ENCODE peak calls at places on chromosomes 2 and 18, in eight cellular contexts. D is coronary artery; U is cardiac muscle cell; L is CD8-positive, alpha-beta T cell; V is colonic mucosa; W is upper lobe of right lung; J is PC-3; N is PC-9. H is an unnamed sample.

GRCh38 chr2:226475650-226476049 is 324.0 kb downstream of the IRS1 start:
- DNase-seq in D (no peak), U (peak), L (no peak), V (no peak), W (no peak), J (peak), N (peak), H (no peak)

GRCh38 chr2:33158482-33159003 is 211.8 kb downstream of the LTBP1 start:
- DNase-seq in D (no peak), U (peak), L (no peak), V (no peak), W (no peak), J (peak), N (peak), H (no peak)

GRCh38 chr2:74585406-74586182 is 31.1 kb downstream of the DOK1 start:
- DNase-seq in D (no peak), U (peak), L (no peak), V (no peak), W (peak), J (no peak), N (no peak), H (no peak)

GRCh38 chr18:63185979-63186378 is 133.6 kb downstream of the BCL2 start:
- DNase-seq in D (no peak), U (no peak), L (no peak), V (no peak), W (no peak), J (no peak), N (no peak), H (no peak)

GRCh38 chr18:68797901-68798300 is at the start of gene CCDC102B:
- DNase-seq in D (no peak), U (peak), L (no peak), V (no peak), W (no peak), J (peak), N (no peak), H (no peak)

GRCh38 chr18:36387296-36387695 is 89.8 kb downstream of the FHOD3 start:
- DNase-seq in D (no peak), U (no peak), L (no peak), V (no peak), W (no peak), J (no peak), N (no peak), H (no peak)

GRCh38 chr18:36196239-36196995 is 9.1 kb downstream of the MOCOS start:
- DNase-seq in D (no peak), U (no peak), L (no peak), V (no peak), W (no peak), J (no peak), N (no peak), H (no peak)

GRCh38 chr2:178211943-178212342 is 17.6 kb downstream of the OSBPL6 start:
- DNase-seq in D (no peak), U (no peak), L (no peak), V (no peak), W (no peak), J (no peak), N (no peak), H (no peak)

GRCh38 chr2:112566104-112566503 is 18.3 kb upstream of the CHCHD5 start:
- DNase-seq in D (no peak), U (no peak), L (no peak), V (no peak), W (no peak), J (no peak), N (no peak), H (no peak)

GRCh38 chr2:127154985-127155650 is 48.2 kb upstream of the BIN1 start:
- DNase-seq in D (no peak), U (peak), L (no peak), V (no peak), W (no peak), J (no peak), N (no peak), H (peak)

GRCh38 chr18:7789853-7790552 is 222.9 kb downstream of the PTPRM start:
- DNase-seq in D (no peak), U (peak), L (no peak), V (no peak), W (no peak), J (peak), N (no peak), H (no peak)

GRCh38 chr2:36359006-36359580 is 3.5 kb downstream of the CRIM1 start:
- DNase-seq in D (no peak), U (no peak), L (no peak), V (no peak), W (no peak), J (peak), N (peak), H (no peak)

GRCh38 chr2:1833046-1833445 is 88.7 kb upstream of the PXDN start:
- DNase-seq in D (no peak), U (no peak), L (no peak), V (no peak), W (peak), J (no peak), N (no peak), H (no peak)

GRCh38 chr2:32825291-32825712 is 121.5 kb upstream of the LTBP1 start:
- DNase-seq in D (no peak), U (peak), L (no peak), V (no peak), W (no peak), J (peak), N (no peak), H (peak)

GRCh38 chr18:12307251-12307736 is 747 bp upstream of the TUBB6 start:
- DNase-seq in D (no peak), U (peak), L (no peak), V (peak), W (no peak), J (no peak), N (no peak), H (peak)

GRCh38 chr2:226703501-226703900 is 96.1 kb downstream of the IRS1 start:
- DNase-seq in D (no peak), U (no peak), L (no peak), V (no peak), W (no peak), J (no peak), N (no peak), H (no peak)

GRCh38 chr2:47313141-47313691 is 89.7 kb upstream of the MSH2 start:
- DNase-seq in D (no peak), U (peak), L (no peak), V (peak), W (no peak), J (peak), N (peak), H (no peak)

GRCh38 chr18:22609642-22610041 is 191.9 kb upstream of the CTAGE1 start:
- DNase-seq in D (no peak), U (peak), L (no peak), V (peak), W (peak), J (peak), N (no peak), H (peak)

GRCh38 chr18:28147674-28148171 is 29.2 kb downstream of the CDH2 start:
- DNase-seq in D (no peak), U (peak), L (no peak), V (no peak), W (no peak), J (no peak), N (no peak), H (no peak)

GRCh38 chr2:168490015-168490874 is 34.2 kb downstream of the CERS6 start:
- DNase-seq in D (no peak), U (peak), L (peak), V (no peak), W (no peak), J (no peak), N (no peak), H (no peak)

GRCh38 chr2:108407864-108408729 is 30.3 kb downstream of the SULT1C4 start:
- DNase-seq in D (no peak), U (no peak), L (no peak), V (no peak), W (no peak), J (no peak), N (no peak), H (no peak)

GRCh38 chr2:101546376-101547058 is 71.6 kb upstream of the RFX8 start:
- DNase-seq in D (no peak), U (peak), L (no peak), V (no peak), W (no peak), J (peak), N (peak), H (no peak)

GRCh38 chr2:40256649-40257048 is 195.2 kb downstream of the SLC8A1 start:
- DNase-seq in D (no peak), U (peak), L (no peak), V (no peak), W (no peak), J (peak), N (no peak), H (no peak)

GRCh38 chr2:148545387-148546256 is 98.9 kb upstream of the EPC2 start:
- DNase-seq in D (no peak), U (no peak), L (no peak), V (no peak), W (no peak), J (no peak), N (no peak), H (no peak)

GRCh38 chr2:241802421-241802749 is 6.6 kb upstream of the NEU4 start:
- DNase-seq in D (peak), U (no peak), L (no peak), V (peak), W (no peak), J (no peak), N (no peak), H (no peak)

GRCh38 chr18:43935051-43935412 is 657.7 kb upstream of the SYT4 start:
- DNase-seq in D (no peak), U (peak), L (no peak), V (no peak), W (no peak), J (no peak), N (no peak), H (no peak)

GRCh38 chr2:138964413-138964812 is 184.2 kb upstream of the NXPH2 start:
- DNase-seq in D (no peak), U (no peak), L (no peak), V (no peak), W (no peak), J (peak), N (no peak), H (no peak)

GRCh38 chr2:4219571-4219970 is 516.2 kb downstream of the DCDC2C start:
- DNase-seq in D (no peak), U (no peak), L (no peak), V (no peak), W (no peak), J (no peak), N (no peak), H (no peak)

GRCh38 chr2:171814883-171815282 is 79.2 kb downstream of the SLC25A12 start:
- DNase-seq in D (no peak), U (no peak), L (no peak), V (no peak), W (no peak), J (no peak), N (no peak), H (no peak)

GRCh38 chr18:67783215-67783946 is 266.9 kb upstream of the DSEL start:
- DNase-seq in D (no peak), U (peak), L (no peak), V (no peak), W (no peak), J (peak), N (peak), H (no peak)

GRCh38 chr2:57516740-57517340 is 529.8 kb upstream of the VRK2 start:
- DNase-seq in D (no peak), U (peak), L (no peak), V (no peak), W (no peak), J (peak), N (peak), H (no peak)

GRCh38 chr2:207771421-207771820 is 1.7 kb upstream of the FZD5 start:
- DNase-seq in D (peak), U (no peak), L (no peak), V (peak), W (no peak), J (no peak), N (no peak), H (no peak)

GRCh38 chr2:156704132-156704531 is 268.0 kb downstream of the GPD2 start:
- DNase-seq in D (no peak), U (no peak), L (no peak), V (no peak), W (no peak), J (no peak), N (no peak), H (no peak)

GRCh38 chr18:75405341-75405740 is 22.2 kb downstream of the SMIM21 start:
- DNase-seq in D (no peak), U (no peak), L (no peak), V (no peak), W (no peak), J (peak), N (no peak), H (no peak)

GRCh38 chr2:33511141-33511540 is 34.7 kb downstream of the RASGRP3 start:
- DNase-seq in D (no peak), U (no peak), L (no peak), V (no peak), W (no peak), J (no peak), N (no peak), H (no peak)

GRCh38 chr2:192286093-192286701 is 91.5 kb upstream of the TMEFF2 start:
- DNase-seq in D (no peak), U (peak), L (no peak), V (no peak), W (no peak), J (peak), N (no peak), H (no peak)

GRCh38 chr2:20624156-20624883 is 26.6 kb downstream of the HS1BP3 start:
- DNase-seq in D (peak), U (no peak), L (no peak), V (no peak), W (peak), J (no peak), N (no peak), H (no peak)

GRCh38 chr2:60764736-60765534 is 8.9 kb downstream of the PAPOLG start:
- DNase-seq in D (no peak), U (peak), L (no peak), V (no peak), W (no peak), J (peak), N (no peak), H (no peak)

GRCh38 chr2:179817181-179817841 is 44.1 kb downstream of the ZNF385B start:
- DNase-seq in D (no peak), U (no peak), L (no peak), V (no peak), W (no peak), J (peak), N (no peak), H (no peak)

GRCh38 chr2:137050949-137051348 is 285.6 kb downstream of the THSD7B start:
- DNase-seq in D (no peak), U (no peak), L (no peak), V (no peak), W (no peak), J (peak), N (no peak), H (no peak)
- H3K4me3 ChIP-seq in D (no peak), U (no peak), L (no peak), V (no peak), W (no peak), J (no peak), N (no peak), H (no peak)

GRCh38 chr18:24180048-24180447 is 41.2 kb downstream of the CABYR start:
- DNase-seq in D (no peak), U (no peak), L (no peak), V (no peak), W (no peak), J (no peak), N (no peak), H (no peak)

GRCh38 chr18:24173997-24174396 is 35.1 kb downstream of the CABYR start:
- DNase-seq in D (no peak), U (no peak), L (no peak), V (no peak), W (no peak), J (peak), N (peak), H (no peak)

GRCh38 chr18:24177499-24178133 is 38.8 kb downstream of the CABYR start:
- DNase-seq in D (no peak), U (no peak), L (no peak), V (no peak), W (no peak), J (no peak), N (no peak), H (no peak)

GRCh38 chr18:24181806-24182205 is 42.9 kb downstream of the CABYR start:
- DNase-seq in D (no peak), U (peak), L (no peak), V (no peak), W (no peak), J (no peak), N (no peak), H (no peak)

GRCh38 chr18:24176727-24177416 is 38.0 kb downstream of the CABYR start:
- DNase-seq in D (no peak), U (peak), L (no peak), V (peak), W (peak), J (peak), N (no peak), H (peak)
- TF ChIP-seq CTCF in D (no peak), U (peak), L (no peak), V (peak), W (peak), J (peak), N (peak), H (peak)

DNA sequence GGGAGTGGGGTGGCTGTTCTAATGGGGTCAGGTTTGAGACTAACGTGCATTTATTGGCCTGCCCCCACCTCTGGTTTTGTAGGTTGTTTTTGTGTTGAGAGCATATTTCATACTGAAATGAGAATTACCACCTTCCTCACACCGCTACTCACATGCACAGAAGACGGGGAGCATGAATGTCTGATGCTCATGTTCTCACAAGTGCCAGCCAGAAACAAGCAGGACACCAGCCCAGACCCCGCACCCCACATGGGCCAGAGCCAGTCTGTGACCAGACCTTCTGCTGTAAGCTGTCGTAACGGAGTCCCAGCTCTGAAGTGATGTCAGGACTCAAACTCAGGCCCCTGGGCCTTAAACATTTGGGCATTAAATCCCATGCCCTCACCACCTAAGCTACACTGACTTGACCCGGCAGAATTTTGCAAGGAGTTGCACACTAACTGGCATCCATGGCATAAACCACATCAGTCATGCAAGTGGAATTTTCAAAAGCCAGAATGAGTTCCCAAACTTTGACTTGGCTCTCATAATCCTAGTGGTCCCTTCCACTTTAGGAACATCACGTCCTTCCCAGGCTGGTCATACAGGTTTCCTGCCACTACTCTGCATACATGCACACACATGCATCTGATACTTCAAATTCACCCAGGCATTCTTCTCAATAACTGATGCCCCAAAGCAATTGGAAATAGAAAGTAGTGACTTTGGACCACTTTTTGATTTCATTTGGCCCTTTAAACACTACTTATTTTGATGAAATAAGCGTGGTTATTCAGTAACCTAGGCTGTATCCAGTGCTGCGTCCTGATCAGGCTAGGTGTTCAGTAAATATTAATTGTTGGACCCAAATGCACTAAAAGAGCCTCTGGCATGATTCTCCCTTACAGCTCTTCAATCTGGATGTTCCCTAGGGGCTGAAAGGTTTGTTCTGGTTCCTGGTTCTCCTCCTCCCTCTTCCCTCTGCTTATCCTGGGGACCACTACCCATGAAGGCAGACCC is 223.1 kb upstream of the ID2 start:
- DNase-seq in D (no peak), U (no peak), L (no peak), V (no peak), W (no peak), J (peak), N (no peak), H (no peak)
- H3K27ac ChIP-seq in D (no peak), U (no peak), L (no peak), V (peak), W (no peak), J (no peak), N (no peak), H (no peak)

GRCh38 chr2:65161551-65162100 is 31.7 kb upstream of the RAB1A start:
- DNase-seq in D (no peak), U (no peak), L (no peak), V (peak), W (no peak), J (peak), N (peak), H (no peak)

GRCh38 chr2:65156041-65156440 is 26.1 kb upstream of the RAB1A start:
- DNase-seq in D (no peak), U (no peak), L (no peak), V (no peak), W (no peak), J (no peak), N (no peak), H (no peak)

GRCh38 chr2:65158557-65158956 is 28.7 kb upstream of the RAB1A start:
- DNase-seq in D (no peak), U (no peak), L (no peak), V (peak), W (no peak), J (no peak), N (no peak), H (no peak)

GRCh38 chr2:65159921-65160320 is 30.0 kb upstream of the RAB1A start:
- DNase-seq in D (no peak), U (no peak), L (no peak), V (no peak), W (no peak), J (no peak), N (no peak), H (no peak)

DNA sequence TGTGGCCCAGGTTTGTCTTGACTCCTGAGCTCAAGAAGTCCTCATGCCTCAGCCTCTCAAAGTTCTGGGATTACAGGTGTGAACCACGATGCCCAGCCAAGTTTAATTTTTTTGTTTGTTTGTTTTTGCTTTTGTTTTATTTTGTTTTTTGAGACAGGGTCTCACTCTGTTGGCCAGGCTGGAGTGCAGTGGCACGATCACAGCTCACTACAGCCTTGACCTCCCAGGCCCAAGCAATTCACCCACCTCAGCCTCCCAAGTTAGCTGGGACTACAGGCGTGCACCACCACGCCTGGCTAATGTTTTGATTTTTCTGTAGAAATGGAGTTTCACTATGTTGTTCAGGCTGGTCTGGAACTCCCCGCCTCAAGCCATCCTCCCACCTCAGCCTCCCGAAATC is 29.4 kb upstream of the RAB1A start:
- DNase-seq in D (no peak), U (no peak), L (no peak), V (no peak), W (no peak), J (no peak), N (no peak), H (no peak)
- H3K4me3 ChIP-seq in D (no peak), U (no peak), L (no peak), V (no peak), W (no peak), J (no peak), N (no peak), H (no peak)

GRCh38 chr2:174617120-174617519 is 19.5 kb upstream of the WIPF1 start:
- DNase-seq in D (no peak), U (no peak), L (no peak), V (no peak), W (no peak), J (no peak), N (no peak), H (no peak)
- TF ChIP-seq CTCF in D (no peak), U (no peak), L (no peak), V (no peak), W (no peak), J (peak), N (no peak), H (no peak)

GRCh38 chr2:64675860-64676259 is 22.1 kb upstream of the SERTAD2 start:
- DNase-seq in D (no peak), U (no peak), L (no peak), V (no peak), W (no peak), J (peak), N (peak), H (no peak)
- H3K27ac ChIP-seq in D (no peak), U (no peak), L (no peak), V (no peak), W (no peak), J (peak), N (peak), H (no peak)